ENCODE peak calls at places on chromosomes 11 and 22, in seven cellular contexts. R, K, G, W, L, N and Z are unnamed samples.
A peak's percentile ranks its signal among the peaks of the same experiment; 100 is the strongest.

GRCh38 chr11:42707541-42707940 is 604.3 kb upstream of the API5 start:
- DNase-seq in G (no peak), W (no peak), L (no peak), K (no peak), N (no peak), R (no peak), Z (no peak)

GRCh38 chr22:46843691-46844297 is 81.3 kb downstream of the TBC1D22A start:
- DNase-seq in N (no peak), W (no peak), L (no peak), R (no peak), G (no peak), K (no peak), Z (peak; percentile 46)

GRCh38 chr11:65425971-65426838 is 3.6 kb downstream of the NEAT1 start:
- DNase-seq in L (no peak), K (no peak), W (no peak), G (no peak), R (peak; percentile 84), N (peak; percentile 40), Z (peak; percentile 92)

GRCh38 chr22:16845881-16846280 is 20.7 kb upstream of the XKR3 start:
- DNase-seq in K (no peak), N (no peak), L (no peak), R (no peak), G (no peak), W (no peak), Z (no peak)

GRCh38 chr11:119051440-119052162 is 5.4 kb downstream of the HYOU1 start:
- DNase-seq in G (no peak), K (no peak), W (no peak), L (no peak), N (no peak), R (no peak), Z (no peak)

GRCh38 chr11:84522331-84522730 is 1104.8 kb downstream of the DLG2 start:
- DNase-seq in K (no peak), N (no peak), R (peak; percentile 69), L (no peak), W (no peak), G (no peak), Z (peak; percentile 14)

GRCh38 chr11:3046641-3047040 is 10.6 kb downstream of the CARS1 start:
- DNase-seq in K (no peak), N (no peak), R (no peak), L (no peak), W (no peak), G (no peak), Z (no peak)

GRCh38 chr11:77523712-77524111 is 49.8 kb upstream of the PAK1 start:
- DNase-seq in W (no peak), R (no peak), N (no peak), L (no peak), G (no peak), K (no peak), Z (no peak)

GRCh38 chr22:45129703-45130524 is 33.8 kb upstream of the NUP50 start:
- DNase-seq in K (no peak), G (no peak), W (no peak), N (no peak), R (no peak), L (no peak), Z (peak; percentile 66)

GRCh38 chr11:6737872-6738466 is 33.8 kb downstream of the OR2AG2 start:
- DNase-seq in W (peak; percentile 45), G (no peak), K (peak; percentile 51), L (peak; percentile 41), R (peak; percentile 43), N (peak; percentile 65), Z (peak; percentile 60)

GRCh38 chr11:1206391-1207271 is 16.2 kb upstream of the MUC5B start:
- DNase-seq in R (no peak), L (no peak), W (no peak), K (no peak), G (peak; percentile 31), N (no peak), Z (no peak)

GRCh38 chr22:49282596-49282995 is 545.1 kb downstream of the BRD1 start:
- DNase-seq in N (no peak), K (no peak), L (no peak), G (no peak), W (no peak), R (no peak), Z (no peak)

GRCh38 chr11:17541330-17541885 is 2.8 kb downstream of the USH1C start:
- DNase-seq in G (no peak), L (no peak), N (no peak), K (peak; percentile 21), R (no peak), W (peak; percentile 11), Z (peak; percentile 14)

GRCh38 chr22:38176170-38176741 is 5.4 kb downstream of the PLA2G6 start:
- DNase-seq in N (peak; percentile 79), R (peak; percentile 86), L (no peak), K (no peak), W (no peak), G (no peak), Z (peak; percentile 69)

GRCh38 chr11:77819921-77820564 is 479 bp downstream of the RSF1 start:
- DNase-seq in L (peak; percentile 9), R (peak; percentile 14), G (peak; percentile 52), N (peak; percentile 31), W (peak; percentile 51), K (peak; percentile 46), Z (peak; percentile 41)

GRCh38 chr11:8775341-8776133 is 92.9 kb downstream of the RPL27A start:
- DNase-seq in L (no peak), W (no peak), N (peak; percentile 42), G (no peak), K (peak; percentile 59), R (no peak), Z (peak; percentile 45)

GRCh38 chr11:97740783-97741151 is 1280.0 kb upstream of the CNTN5 start:
- DNase-seq in K (no peak), W (no peak), R (no peak), L (no peak), G (no peak), N (no peak), Z (no peak)

DNA sequence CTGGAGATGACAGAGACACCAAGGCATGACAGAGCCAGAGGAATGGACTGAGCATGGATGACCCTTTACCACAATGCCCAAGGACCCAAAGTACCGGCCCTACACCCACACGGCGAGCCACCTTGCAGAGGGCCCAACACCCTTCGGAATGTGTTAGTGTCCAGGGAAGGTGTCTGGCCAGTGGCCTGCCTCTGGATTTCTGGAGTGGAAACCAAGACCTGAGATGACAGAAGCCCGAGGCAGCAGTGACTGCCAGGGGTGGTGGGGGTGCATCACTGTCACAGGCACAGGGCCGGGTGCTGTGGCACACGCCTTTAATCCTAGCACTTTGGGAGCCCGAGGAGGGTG is 28.7 kb downstream of the PDGFB start:
- DNase-seq in W (no peak), G (no peak), K (peak; percentile 10), L (no peak), R (no peak), N (no peak), Z (no peak)
- TF ChIP-seq CTCF in W (no peak), G (no peak), K (no peak), L (no peak), R (no peak), N (no peak), Z (no peak)

GRCh38 chr22:23238707-23239106 is 58.4 kb downstream of the BCR start:
- DNase-seq in K (no peak), W (no peak), G (no peak), R (no peak), N (no peak), L (no peak), Z (no peak)

GRCh38 chr22:23242473-23243001 is 62.2 kb downstream of the BCR start:
- DNase-seq in N (no peak), W (no peak), R (no peak), K (no peak), G (no peak), L (no peak), Z (peak; percentile 24)

GRCh38 chr22:23239429-23239828 is 59.1 kb downstream of the BCR start:
- DNase-seq in G (no peak), R (no peak), N (no peak), L (no peak), W (no peak), K (no peak), Z (no peak)

GRCh38 chr22:23241562-23242472 is 61.5 kb downstream of the BCR start:
- DNase-seq in W (no peak), R (no peak), G (no peak), K (no peak), N (no peak), L (no peak), Z (no peak)

GRCh38 chr22:23240639-23241389 is 60.5 kb downstream of the BCR start:
- DNase-seq in R (no peak), N (peak; percentile 31), W (no peak), L (no peak), K (no peak), G (no peak), Z (peak; percentile 74)
- TF ChIP-seq CTCF in R (peak; percentile 23), N (no peak), W (no peak), L (peak; percentile 56), K (no peak), G (no peak), Z (peak; percentile 46)

DNA sequence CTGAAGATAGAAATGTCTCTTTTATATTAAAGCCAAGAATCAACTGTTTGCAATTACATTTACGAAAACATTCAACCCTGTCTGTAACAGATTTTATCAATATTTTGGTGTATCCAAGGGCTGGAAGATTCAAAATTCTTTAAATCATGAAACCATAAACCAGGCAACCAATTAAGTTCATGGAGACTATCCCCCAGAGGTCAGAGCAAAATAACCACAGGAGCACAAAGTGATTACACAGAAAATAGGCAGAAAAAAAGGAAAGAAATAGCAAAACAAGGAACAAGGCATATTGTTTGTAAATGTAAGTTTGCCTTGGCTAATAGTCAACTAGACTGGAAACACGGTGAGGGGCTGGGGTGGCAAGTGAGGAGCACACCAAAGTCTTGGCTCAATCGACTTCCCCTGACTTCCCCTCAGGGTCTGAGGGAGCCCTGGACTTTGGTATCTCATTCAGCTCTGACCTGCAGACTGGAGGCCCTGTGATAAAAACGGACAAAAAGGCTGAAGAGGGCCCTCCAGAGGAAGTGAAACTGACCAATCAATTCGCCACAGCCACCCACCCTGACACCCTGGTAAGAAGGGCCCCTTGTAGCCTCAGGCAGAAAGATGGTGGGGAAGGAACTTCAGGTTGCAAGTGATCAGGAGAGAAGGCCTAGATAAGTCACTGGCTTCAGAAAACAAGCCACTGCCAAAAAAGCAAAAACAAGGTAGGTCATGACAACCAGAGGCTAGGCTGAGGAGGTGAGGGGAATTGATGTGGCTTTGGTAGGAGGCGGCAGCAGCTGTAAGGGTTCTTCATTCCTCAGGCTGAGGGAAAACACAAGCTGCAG is 1.9 kb downstream of the SIK3 start:
- DNase-seq in L (peak; percentile 78), R (no peak), G (peak; percentile 70), W (no peak), N (no peak), K (no peak), Z (no peak)
- TF ChIP-seq CTCF in L (peak; percentile 87), R (no peak), G (peak; percentile 29), W (no peak), N (no peak), K (no peak), Z (no peak)

GRCh38 chr11:93740802-93741093 is 547 bp downstream of the TAF1D start:
- DNase-seq in N (peak; percentile 50), W (peak; percentile 46), L (peak; percentile 60), K (peak; percentile 52), G (peak; percentile 60), R (peak; percentile 64), Z (peak; percentile 62)

GRCh38 chr11:93743316-93743715 is 1.8 kb downstream of the C11orf54 start:
- DNase-seq in R (no peak), L (no peak), N (no peak), G (no peak), K (no peak), W (no peak), Z (no peak)

GRCh38 chr11:93741882-93742226 is 382 bp downstream of the C11orf54 start:
- DNase-seq in G (no peak), W (peak; percentile 76), L (peak; percentile 95), N (peak; percentile 69), K (peak; percentile 72), R (peak; percentile 63), Z (peak; percentile 79)

GRCh38 chr11:93740031-93740801 is 1.1 kb downstream of the TAF1D start:
- DNase-seq in L (peak; percentile 75), W (no peak), R (peak; percentile 39), G (no peak), K (peak; percentile 40), N (no peak), Z (peak; percentile 59)

GRCh38 chr11:93741094-93741881 is at the start of the genes C11orf54 and TAF1D:
- DNase-seq in R (peak; percentile 97), G (peak; percentile 95), W (peak; percentile 94), K (peak; percentile 98), L (peak; percentile 96), N (peak; percentile 97), Z (peak; percentile 98)
- TF ChIP-seq CTCF in R (no peak), G (no peak), W (no peak), K (no peak), L (peak; percentile 40), N (peak; percentile 26), Z (no peak)